ENCODE peak calls at places on chromosomes 12 and 14, in seven cellular contexts. J is naive B cell, P is B cell, A is SW 1271, X is neural progenitor cell, R is SIG-M5, T is breast epithelium. Y is an unnamed sample.

GRCh38 chr12:57803317-57803893 is 15.1 kb downstream of the AVIL start:
- DNase-seq in J (peak), R (no peak), X (peak), P (no peak), A (peak), T (no peak), Y (peak)

GRCh38 chr14:90487031-90487430 is 90.2 kb downstream of the CALM1 start:
- DNase-seq in R (no peak), X (no peak), P (no peak), T (no peak), J (no peak), A (no peak), Y (peak)

GRCh38 chr14:56216631-56217379 is 98.6 kb downstream of the PELI2 start:
- DNase-seq in T (no peak), A (no peak), P (no peak), J (no peak), X (no peak), R (no peak), Y (no peak)

GRCh38 chr14:68631691-68632590 is 160.9 kb downstream of the ZFP36L1 start:
- DNase-seq in T (no peak), X (no peak), J (no peak), A (no peak), P (no peak), R (no peak), Y (peak)

GRCh38 chr12:112586148-112586783 is 167.5 kb downstream of the PTPN11 start:
- DNase-seq in X (no peak), J (no peak), T (no peak), P (no peak), A (no peak), R (no peak), Y (no peak)

GRCh38 chr14:77076118-77076631 is 21.9 kb upstream of the CIPC start:
- DNase-seq in A (no peak), T (no peak), R (no peak), J (no peak), X (peak), P (no peak), Y (no peak)

GRCh38 chr12:57027805-57028153 is 11.4 kb upstream of the TAC3 start:
- DNase-seq in J (no peak), X (no peak), A (no peak), P (no peak), R (no peak), T (no peak), Y (no peak)

GRCh38 chr14:29282169-29282568 is 515.6 kb downstream of the FOXG1 start:
- DNase-seq in A (no peak), J (no peak), P (no peak), R (no peak), T (no peak), X (no peak), Y (no peak)

GRCh38 chr12:9634177-9634803 is 26.6 kb upstream of the KLRB1 start:
- DNase-seq in R (no peak), P (peak), X (peak), A (peak), J (peak), T (no peak), Y (no peak)

GRCh38 chr14:99512571-99513182 is 31.5 kb downstream of the CCNK start:
- DNase-seq in A (no peak), R (no peak), T (peak), X (no peak), P (peak), J (no peak), Y (no peak)

GRCh38 chr12:51823875-51824565 is 24.5 kb downstream of the FIGNL2 start:
- DNase-seq in X (peak), A (peak), P (no peak), R (no peak), J (no peak), T (no peak), Y (peak)

GRCh38 chr12:51635371-51635770 is 44.3 kb downstream of the SCN8A start:
- DNase-seq in J (no peak), A (no peak), X (no peak), R (no peak), T (no peak), P (no peak), Y (no peak)

GRCh38 chr12:93016752-93017350 is 87.8 kb upstream of the EEA1 start:
- DNase-seq in T (no peak), X (peak), R (no peak), A (no peak), P (no peak), J (no peak), Y (no peak)

GRCh38 chr14:36647417-36647826 is 14.2 kb upstream of the PAX9 start:
- DNase-seq in A (no peak), X (peak), T (no peak), R (no peak), P (no peak), J (no peak), Y (peak)

GRCh38 chr12:3004655-3005565 is 45.7 kb downstream of the TEAD4 start:
- DNase-seq in A (no peak), X (no peak), J (no peak), R (no peak), T (no peak), P (no peak), Y (no peak)

GRCh38 chr12:131371580-131372475 is 339.1 kb upstream of the SFSWAP start:
- DNase-seq in P (peak), T (no peak), R (no peak), J (no peak), A (no peak), X (no peak), Y (no peak)

GRCh38 chr14:69828879-69829278 is 31.8 kb upstream of the SLC10A1 start:
- DNase-seq in T (no peak), X (no peak), A (no peak), J (no peak), R (no peak), P (no peak), Y (no peak)

GRCh38 chr12:124512667-124513296 is 54.6 kb downstream of the NCOR2 start:
- DNase-seq in A (peak), P (no peak), T (peak), R (no peak), J (no peak), X (peak), Y (peak)

GRCh38 chr12:106282457-106283097 is 20.0 kb upstream of the TCP11L2 start:
- DNase-seq in P (peak), T (no peak), J (peak), A (peak), X (peak), R (no peak), Y (peak)

GRCh38 chr12:118064608-118065007 is 3.6 kb upstream of the WSB2 start:
- DNase-seq in X (peak), A (no peak), J (no peak), P (peak), T (no peak), R (no peak), Y (peak)

GRCh38 chr14:91320266-91320665 is 75.8 kb upstream of the GPR68 start:
- DNase-seq in A (no peak), T (no peak), X (no peak), P (no peak), J (no peak), R (no peak), Y (no peak)

GRCh38 chr14:21915814-21916213 is 242.2 kb upstream of the OR4E1 start:
- DNase-seq in R (no peak), X (no peak), A (no peak), J (no peak), P (no peak), T (no peak), Y (no peak)

GRCh38 chr12:12505544-12506501 is 56.8 kb downstream of the DUSP16 start:
- DNase-seq in P (no peak), R (no peak), A (no peak), X (no peak), T (no peak), J (no peak), Y (no peak)

GRCh38 chr14:57390806-57391562 is 598 bp downstream of the NAA30 start:
- DNase-seq in A (peak), R (no peak), T (no peak), P (no peak), X (peak), J (peak), Y (peak)

GRCh38 chr12:105469182-105469581 is 138.7 kb downstream of the C12orf75 start:
- DNase-seq in P (no peak), A (no peak), X (no peak), R (no peak), T (no peak), J (no peak), Y (no peak)

GRCh38 chr12:5796171-5797091 is 148.6 kb downstream of the ANO2 start:
- DNase-seq in R (no peak), X (peak), P (no peak), A (no peak), J (no peak), T (no peak), Y (peak)

GRCh38 chr14:69997849-69998248 is 118.6 kb downstream of the SMOC1 start:
- DNase-seq in A (no peak), T (no peak), R (no peak), P (no peak), X (no peak), J (no peak), Y (no peak)

GRCh38 chr12:103840399-103840880 is 594 bp downstream of the NT5DC3 start:
- DNase-seq in P (peak), A (no peak), R (no peak), J (peak), X (no peak), T (no peak), Y (no peak)

GRCh38 chr14:96363751-96364336 is 518 bp downstream of the GSKIP start:
- DNase-seq in P (peak), A (peak), T (peak), J (no peak), R (peak), X (peak), Y (peak)

GRCh38 chr14:105223260-105223659 is 25.1 kb upstream of the BTBD6 start:
- DNase-seq in T (no peak), X (no peak), R (no peak), A (no peak), P (no peak), J (no peak), Y (no peak)

GRCh38 chr12:111759276-111759675 is 7.5 kb upstream of the ALDH2 start:
- DNase-seq in T (no peak), X (no peak), P (no peak), A (no peak), R (no peak), J (no peak), Y (no peak)

GRCh38 chr12:123269395-123269892 is 2.2 kb downstream of the CDK2AP1 start:
- DNase-seq in X (peak), A (no peak), T (peak), P (peak), R (no peak), J (peak), Y (peak)